ENCODE peak calls at places on chromosome 20, in ten cellular contexts. K, G, R, V, J, M, B, P, Z and E are unnamed samples.

GRCh38 chr20:37426106-37426505 is 80.2 kb downstream of the SRC start:
- ATAC-seq in M (no peak), R (no peak), P (no peak), B (no peak), K (no peak), V (no peak), G (no peak), J (no peak), Z (no peak), E (no peak)

GRCh38 chr20:35715611-35716010 is 16.4 kb downstream of the ROMO1 start:
- ATAC-seq in M (peak), B (no peak), Z (peak), G (no peak), J (no peak), R (no peak), V (no peak), K (no peak), P (no peak), E (no peak)

GRCh38 chr20:18005170-18005989 is 36.6 kb downstream of the MGME1 start:
- ATAC-seq in M (peak), B (peak), G (no peak), V (no peak), Z (no peak), J (no peak), R (no peak), K (no peak), P (no peak), E (no peak)

GRCh38 chr20:16444056-16444777 is 129.0 kb downstream of the KIF16B start:
- ATAC-seq in M (no peak), G (no peak), J (no peak), Z (peak), R (no peak), V (peak), B (no peak), P (no peak), K (no peak), E (no peak)

GRCh38 chr20:5722927-5723326 is 27.3 kb upstream of the SHLD1 start:
- ATAC-seq in B (no peak), M (no peak), R (no peak), K (no peak), Z (no peak), J (no peak), P (no peak), G (no peak), V (no peak), E (no peak)

GRCh38 chr20:47154089-47154488 is 202.4 kb downstream of the ZMYND8 start:
- ATAC-seq in J (no peak), R (no peak), M (no peak), G (no peak), P (no peak), K (no peak), Z (no peak), V (no peak), B (no peak), E (no peak)

GRCh38 chr20:38201356-38201755 is 36.3 kb upstream of the TGM2 start:
- ATAC-seq in M (peak), R (peak), P (no peak), G (peak), Z (no peak), K (peak), J (peak), B (no peak), V (no peak), E (no peak)

GRCh38 chr20:33393609-33394008 is 7.7 kb downstream of the CDK5RAP1 start:
- ATAC-seq in G (no peak), Z (peak), P (no peak), B (no peak), K (no peak), M (no peak), V (no peak), R (no peak), J (no peak), E (no peak)

GRCh38 chr20:49039854-49040253 is 6.3 kb upstream of the CSE1L start:
- ATAC-seq in B (peak), G (no peak), V (no peak), R (no peak), P (no peak), Z (no peak), J (no peak), K (no peak), M (no peak), E (no peak)

GRCh38 chr20:63659370-63659769 is 1.3 kb downstream of the RTEL1 start:
- ATAC-seq in B (no peak), K (peak), M (no peak), J (no peak), Z (no peak), G (peak), R (no peak), V (no peak), P (no peak), E (no peak)

GRCh38 chr20:35502352-35502751 is 27.1 kb downstream of the C20orf173 start:
- ATAC-seq in M (no peak), Z (no peak), R (no peak), K (no peak), J (no peak), B (peak), P (no peak), V (no peak), G (no peak), E (no peak)

GRCh38 chr20:23928788-23929187 is 49.2 kb upstream of the CST5 start:
- ATAC-seq in K (no peak), R (no peak), B (no peak), Z (no peak), G (no peak), P (no peak), J (no peak), V (no peak), M (peak), E (no peak)

GRCh38 chr20:58660855-58661254 is 9.8 kb downstream of the STX16 start:
- ATAC-seq in B (no peak), Z (no peak), G (no peak), R (no peak), M (no peak), P (no peak), K (no peak), V (no peak), J (no peak), E (no peak)

GRCh38 chr20:1225263-1225728 is 548 bp upstream of the RAD21L1 start:
- ATAC-seq in V (peak), Z (peak), P (peak), G (peak), M (peak), B (peak), K (peak), R (peak), J (peak), E (peak)

GRCh38 chr20:10985536-10985935 is 311.7 kb upstream of the JAG1 start:
- ATAC-seq in V (no peak), K (peak), M (no peak), J (no peak), G (no peak), B (no peak), R (no peak), Z (no peak), P (no peak), E (no peak)

GRCh38 chr20:4022386-4023350 is 7.3 kb upstream of the RNF24 start:
- ATAC-seq in Z (no peak), V (no peak), K (no peak), G (no peak), P (no peak), J (no peak), B (no peak), R (no peak), M (no peak), E (no peak)

GRCh38 chr20:59010995-59011873 is 4.2 kb upstream of the CTSZ start:
- ATAC-seq in P (no peak), V (peak), Z (no peak), R (no peak), J (no peak), B (no peak), G (peak), K (peak), M (peak), E (no peak)

GRCh38 chr20:1456300-1456699 is 10.3 kb downstream of the NSFL1C start:
- ATAC-seq in Z (no peak), J (no peak), V (no peak), K (no peak), P (no peak), M (no peak), B (no peak), G (no peak), R (no peak), E (no peak)

GRCh38 chr20:16747291-16747811 is 807 bp upstream of the OTOR start:
- ATAC-seq in R (peak), P (peak), M (peak), Z (no peak), B (no peak), V (no peak), J (no peak), G (peak), K (peak), E (no peak)

GRCh38 chr20:8082025-8082424 is 50.0 kb upstream of the PLCB1 start:
- ATAC-seq in M (no peak), G (peak), P (peak), V (no peak), R (peak), K (peak), Z (no peak), B (no peak), J (no peak), E (no peak)

GRCh38 chr20:7155282-7155681 is 387.8 kb downstream of the BMP2 start:
- ATAC-seq in P (no peak), V (no peak), G (no peak), B (no peak), Z (no peak), M (no peak), J (peak), K (no peak), R (no peak), E (no peak)

GRCh38 chr20:4972506-4973251 is 28.6 kb downstream of the SLC23A2 start:
- ATAC-seq in G (no peak), M (no peak), P (no peak), B (peak), V (no peak), K (no peak), J (no peak), R (no peak), Z (no peak), E (no peak)

GRCh38 chr20:25356294-25356933 is 34.2 kb downstream of the ABHD12 start:
- ATAC-seq in G (no peak), J (peak), K (no peak), P (no peak), M (no peak), V (peak), B (peak), R (peak), Z (no peak), E (no peak)

GRCh38 chr20:2037296-2037914 is 43.5 kb upstream of the PDYN start:
- ATAC-seq in P (no peak), J (no peak), R (no peak), M (no peak), B (no peak), G (no peak), K (no peak), V (no peak), Z (no peak), E (no peak)

GRCh38 chr20:47257256-47257655 is 99.2 kb downstream of the ZMYND8 start:
- ATAC-seq in Z (no peak), P (no peak), R (no peak), J (no peak), M (no peak), B (no peak), K (no peak), G (peak), V (no peak), E (no peak)

GRCh38 chr20:59301343-59302007 is 1.1 kb downstream of the EDN3 start:
- ATAC-seq in G (no peak), B (no peak), Z (no peak), J (no peak), K (no peak), R (no peak), V (peak), M (no peak), P (no peak), E (no peak)

GRCh38 chr20:11581271-11581670 is 336.4 kb upstream of the BTBD3 start:
- ATAC-seq in Z (no peak), B (no peak), V (no peak), M (no peak), R (peak), J (no peak), P (no peak), K (no peak), G (no peak), E (no peak)

GRCh38 chr20:19977373-19977770 is 39.8 kb upstream of the NAA20 start:
- ATAC-seq in G (no peak), V (no peak), R (peak), J (no peak), K (no peak), M (no peak), Z (no peak), B (no peak), P (no peak), E (no peak)
- H3K4me3 ChIP-seq in G (peak), V (peak), R (peak), J (peak), K (peak), M (no peak), Z (peak), B (no peak), P (peak), E (peak)

DNA sequence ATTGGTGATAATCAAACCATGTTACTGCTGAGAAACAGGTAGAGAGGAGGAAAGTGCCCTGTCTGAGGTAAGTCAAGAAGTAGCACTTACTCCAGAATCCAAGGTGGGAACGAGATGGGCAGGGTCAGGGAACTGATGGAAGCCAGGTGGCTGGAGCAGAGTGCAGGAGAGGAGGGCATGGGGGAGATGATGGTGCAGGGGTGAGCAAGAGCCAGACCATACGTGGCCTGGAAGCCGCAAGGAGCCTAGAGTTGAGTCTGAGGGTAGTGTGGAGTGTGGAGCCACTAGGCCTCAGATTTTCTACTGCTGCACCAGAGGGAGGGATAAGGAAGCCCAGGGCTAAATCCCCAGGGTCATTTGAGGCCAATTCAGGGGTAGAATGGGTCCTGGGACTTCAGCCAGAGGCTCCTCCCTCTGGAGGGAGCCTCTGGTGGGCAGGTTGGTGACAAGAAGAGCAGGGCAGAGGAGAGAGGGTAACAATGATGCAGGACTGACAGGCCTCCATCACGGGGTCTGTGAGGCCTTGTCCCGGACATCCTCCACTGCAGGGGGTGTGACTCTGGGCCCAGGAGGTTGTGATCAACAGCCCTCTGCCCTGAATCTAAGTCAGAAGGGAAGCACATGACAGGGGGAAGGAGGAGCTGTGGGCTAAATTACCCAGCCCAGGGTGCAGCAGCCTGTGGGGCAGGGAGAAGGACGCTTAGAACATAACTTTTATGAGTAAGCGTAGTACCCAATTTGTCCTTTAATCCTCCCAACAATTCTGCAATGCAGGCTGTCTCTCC is 28.7 kb downstream of the COX4I2 start:
- ATAC-seq in P (peak), V (peak), M (peak), Z (no peak), B (peak), K (peak), J (peak), G (no peak), R (peak), E (no peak)
- H3K4me3 ChIP-seq in P (no peak), V (no peak), M (no peak), Z (no peak), B (no peak), K (no peak), J (no peak), G (no peak), R (no peak), E (no peak)

GRCh38 chr20:22688485-22688884 is 104.1 kb upstream of the FOXA2 start:
- ATAC-seq in K (no peak), P (no peak), J (no peak), M (no peak), Z (no peak), V (no peak), B (no peak), R (no peak), G (no peak), E (no peak)
- H3K4me3 ChIP-seq in K (no peak), P (no peak), J (no peak), M (no peak), Z (no peak), V (no peak), B (no peak), R (no peak), G (no peak), E (no peak)

DNA sequence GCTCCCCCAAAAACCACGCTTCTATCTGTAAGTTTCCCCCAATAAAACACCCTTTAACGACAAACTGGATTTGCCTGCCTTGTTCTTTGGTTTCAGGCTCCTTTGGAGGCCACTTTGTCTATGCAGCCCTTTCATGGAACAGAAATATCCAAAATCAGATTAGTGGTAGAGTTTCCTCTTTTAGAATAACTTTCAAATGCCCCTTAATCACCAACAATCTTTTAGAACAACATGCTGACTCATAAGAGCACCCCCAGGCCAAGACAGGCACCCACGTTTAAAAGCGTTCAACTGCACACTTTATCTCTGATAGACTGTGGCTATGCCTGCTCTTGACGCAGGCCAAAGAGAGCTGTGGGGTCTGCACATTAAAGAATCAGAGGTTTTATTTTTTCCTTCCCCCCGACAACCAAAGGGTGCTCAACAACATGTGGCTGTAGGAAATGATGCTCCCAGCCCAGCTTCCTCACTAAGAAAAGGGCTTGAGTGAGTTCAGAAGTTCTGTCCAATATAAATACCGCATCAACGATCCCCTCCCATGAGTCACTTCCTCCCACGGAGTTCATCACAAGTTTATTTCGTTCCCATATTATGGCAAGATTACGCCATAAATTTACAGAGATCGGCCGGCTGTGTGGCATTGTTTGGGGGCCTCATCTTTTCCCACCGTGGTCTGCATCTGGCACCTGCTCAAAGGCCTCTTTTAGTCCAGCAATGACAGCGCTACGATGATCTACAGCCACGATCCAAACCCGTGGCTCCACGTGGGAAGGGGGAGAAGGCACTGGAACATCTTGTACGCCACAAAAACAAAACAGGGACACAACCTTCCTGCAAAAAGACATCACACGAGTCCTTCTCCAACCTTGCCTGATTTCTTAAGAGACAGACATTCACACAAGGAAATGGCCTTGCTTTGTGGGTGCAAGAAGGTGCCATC is 88.8 kb upstream of the NFATC2 start:
- ATAC-seq in R (peak), P (peak), M (no peak), V (peak), J (peak), Z (peak), K (peak), B (peak), G (peak), E (peak)
- H3K4me3 ChIP-seq in R (no peak), P (no peak), M (no peak), V (no peak), J (peak), Z (no peak), K (no peak), B (no peak), G (no peak), E (no peak)

DNA sequence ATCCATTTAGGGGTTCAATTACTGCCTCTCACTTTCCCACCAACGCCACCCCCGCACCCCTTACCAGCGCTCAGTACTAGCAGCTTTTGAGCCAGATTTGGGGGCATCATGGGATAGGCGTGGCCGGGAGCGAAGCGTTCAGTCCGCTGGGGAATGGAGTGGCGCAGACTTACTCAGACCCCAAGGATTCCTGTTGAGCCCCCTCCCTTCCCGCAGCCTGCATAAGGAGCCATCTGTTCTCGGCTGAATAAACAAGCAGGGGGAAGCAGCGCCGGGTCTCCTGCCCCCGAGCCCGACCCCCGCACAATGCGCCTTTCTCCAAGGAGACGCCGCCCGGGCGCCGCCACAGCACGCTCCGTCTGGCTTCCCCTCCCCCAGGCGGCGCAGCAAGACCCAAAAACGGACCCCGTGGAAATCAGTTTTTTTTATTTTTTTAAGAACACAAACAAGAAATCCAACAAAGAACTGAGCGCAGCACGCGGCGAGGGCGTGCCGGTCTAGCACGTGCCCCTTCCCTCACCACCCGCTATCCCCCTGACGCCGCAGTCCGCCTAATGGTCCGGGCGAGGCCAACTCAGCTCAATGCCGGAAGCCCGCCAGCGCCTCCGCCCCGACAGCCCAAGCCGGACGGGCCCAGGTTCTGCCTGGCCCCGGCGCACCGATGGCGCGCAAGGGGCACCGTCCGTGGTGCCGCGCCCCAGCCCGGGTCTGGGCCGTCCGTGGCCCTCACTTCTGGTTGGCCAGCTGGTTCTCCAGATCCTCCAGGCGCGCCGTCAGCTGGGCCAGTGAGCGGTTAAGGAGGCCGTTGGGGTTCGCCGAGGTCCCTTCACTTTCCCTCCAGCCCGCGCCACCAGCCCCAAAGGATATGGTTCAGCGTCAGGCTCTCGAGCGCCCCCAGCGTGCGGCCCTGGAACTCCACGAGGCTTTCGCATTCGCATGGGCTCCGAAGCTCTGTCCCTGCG is 13.3 kb upstream of the RBPJL start:
- ATAC-seq in J (peak), Z (peak), B (peak), R (peak), M (peak), G (peak), V (peak), K (peak), P (peak), E (peak)
- H3K4me3 ChIP-seq in J (peak), Z (peak), B (peak), R (peak), M (peak), G (peak), V (peak), K (peak), P (peak), E (peak)

GRCh38 chr20:41321003-41321402 is 3.5 kb upstream of the ZHX3 start:
- ATAC-seq in R (no peak), K (no peak), J (no peak), P (no peak), G (no peak), M (no peak), B (no peak), Z (no peak), V (no peak), E (no peak)

GRCh38 chr20:41316009-41316408 is 1.5 kb downstream of the ZHX3 start:
- ATAC-seq in M (no peak), G (no peak), R (no peak), P (no peak), V (no peak), Z (no peak), J (no peak), B (peak), K (no peak), E (no peak)

GRCh38 chr20:41316602-41317535 is 662 bp downstream of the ZHX3 start:
- ATAC-seq in P (peak), R (peak), J (peak), M (peak), G (peak), Z (peak), K (peak), B (peak), V (peak), E (peak)

GRCh38 chr20:41317536-41318270 is at the start of gene ZHX3:
- ATAC-seq in K (peak), B (peak), G (peak), M (peak), Z (peak), V (peak), R (peak), J (peak), P (peak), E (peak)

DNA sequence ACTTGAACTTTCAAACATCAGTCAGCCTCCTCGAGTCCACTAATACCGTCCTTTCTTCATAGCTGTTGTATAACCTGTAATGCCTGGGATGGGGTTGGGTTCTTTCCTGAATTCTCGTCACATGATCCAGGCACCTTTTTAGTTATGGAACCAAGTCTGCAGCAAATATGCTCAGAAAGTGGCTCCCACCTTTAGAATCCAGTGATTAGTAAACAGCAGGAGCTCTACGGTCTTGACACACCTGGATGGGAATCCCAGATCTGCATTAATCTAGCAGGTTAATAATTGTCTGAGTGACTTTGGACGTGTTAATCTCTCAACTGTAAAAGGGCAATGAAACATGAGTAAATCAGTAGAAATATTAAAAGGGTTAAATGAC is 729 bp upstream of the ZHX3 start:
- ATAC-seq in V (no peak), M (no peak), J (no peak), G (no peak), B (peak), P (no peak), Z (no peak), R (no peak), K (no peak), E (no peak)
- H3K4me3 ChIP-seq in V (no peak), M (peak), J (no peak), G (peak), B (peak), P (no peak), Z (peak), R (peak), K (peak), E (peak)